ENCODE peak calls at places on chromosomes 12 and 14, in four cellular contexts. S is A549, Y is GM12878, U is WTC11. P is an unnamed sample.

GRCh38 chr12:63967358-63967757 is 122.9 kb downstream of the SRGAP1 start:
- DNase-seq in S (no peak), Y (no peak), U (no peak), P (peak)

GRCh38 chr12:62653740-62654139 is 187.1 kb downstream of the MON2 start:
- DNase-seq in S (no peak), Y (no peak), U (peak), P (no peak)

GRCh38 chr12:49808686-49809368 is 19.4 kb downstream of the NCKAP5L start:
- DNase-seq in S (no peak), Y (no peak), U (peak), P (peak)

GRCh38 chr12:79983969-79984629 is 49.2 kb upstream of the PPP1R12A start:
- DNase-seq in S (peak), Y (no peak), U (no peak), P (peak)

GRCh38 chr14:30223385-30223785 is 295.7 kb upstream of the PRKD1 start:
- DNase-seq in S (peak), Y (no peak), U (no peak), P (peak)

GRCh38 chr14:70641548-70642312 is at the start of gene TTC9:
- DNase-seq in S (no peak), Y (no peak), U (peak), P (no peak)

GRCh38 chr12:97513921-97514320 is 51.3 kb downstream of the RMST start:
- DNase-seq in S (no peak), Y (no peak), U (no peak), P (no peak)

GRCh38 chr12:76790564-76791552 is 26.9 kb downstream of the ZDHHC17 start:
- DNase-seq in S (peak), Y (no peak), U (no peak), P (peak)

GRCh38 chr12:107126688-107127481 is 33.5 kb upstream of the CRY1 start:
- DNase-seq in S (peak), Y (no peak), U (no peak), P (peak)

GRCh38 chr12:119338593-119339363 is 4.2 kb downstream of the CCDC60 start:
- DNase-seq in S (no peak), Y (no peak), U (no peak), P (no peak)

GRCh38 chr12:119343130-119343529 is 8.6 kb downstream of the CCDC60 start:
- DNase-seq in S (no peak), Y (no peak), U (no peak), P (no peak)

GRCh38 chr12:119334459-119335170 is at the start of gene CCDC60:
- DNase-seq in S (no peak), Y (no peak), U (peak), P (no peak)

GRCh38 chr12:119341988-119342387 is 7.5 kb downstream of the CCDC60 start:
- DNase-seq in S (no peak), Y (no peak), U (no peak), P (no peak)

DNA sequence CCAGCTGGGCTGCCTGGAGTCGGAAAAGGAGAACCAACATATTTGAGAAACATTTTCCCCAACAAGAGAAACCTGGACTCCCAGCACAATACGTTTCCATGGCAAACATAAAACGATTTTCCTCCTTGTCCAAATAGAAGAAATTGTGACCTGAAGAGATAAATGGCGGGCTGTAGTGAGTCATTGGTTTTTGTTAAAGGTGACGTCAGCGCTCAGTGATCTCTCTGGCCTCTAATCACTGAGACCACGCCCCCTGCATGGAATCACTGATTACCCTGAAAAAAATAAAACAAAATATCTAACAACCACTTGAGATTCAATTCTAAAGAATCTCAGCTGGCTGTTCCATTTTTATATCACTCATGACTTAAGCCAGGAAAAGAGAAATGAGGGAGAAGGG is 6.1 kb downstream of the CCDC60 start:
- DNase-seq in S (no peak), Y (no peak), U (no peak), P (no peak)
- TF ChIP-seq USF2 in S (no peak), Y (no peak), U (no peak), P (no peak)

DNA sequence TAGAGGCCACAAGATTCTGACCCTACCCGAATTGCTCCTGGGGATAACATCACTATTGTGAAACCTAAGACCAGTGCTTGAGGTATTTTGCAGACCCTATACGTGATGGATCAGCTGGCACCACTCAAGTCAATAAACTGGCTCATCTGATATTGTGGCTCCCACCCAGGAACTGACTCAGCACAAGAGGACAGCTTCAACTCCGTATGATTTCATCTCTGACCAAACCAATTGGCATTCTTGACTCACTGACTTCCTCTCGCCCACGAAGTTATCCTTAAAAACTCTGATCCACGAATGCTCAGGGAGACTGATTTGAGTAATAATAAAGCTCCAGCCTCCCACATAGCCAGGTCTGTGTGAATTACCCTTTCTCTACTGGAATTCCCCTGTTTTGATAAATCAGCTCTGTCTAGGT is 1036.1 kb upstream of the TMEM132C start:
- DNase-seq in S (peak), Y (no peak), U (no peak), P (peak)
- TF ChIP-seq USF2 in S (no peak), Y (no peak), U (no peak), P (no peak)

DNA sequence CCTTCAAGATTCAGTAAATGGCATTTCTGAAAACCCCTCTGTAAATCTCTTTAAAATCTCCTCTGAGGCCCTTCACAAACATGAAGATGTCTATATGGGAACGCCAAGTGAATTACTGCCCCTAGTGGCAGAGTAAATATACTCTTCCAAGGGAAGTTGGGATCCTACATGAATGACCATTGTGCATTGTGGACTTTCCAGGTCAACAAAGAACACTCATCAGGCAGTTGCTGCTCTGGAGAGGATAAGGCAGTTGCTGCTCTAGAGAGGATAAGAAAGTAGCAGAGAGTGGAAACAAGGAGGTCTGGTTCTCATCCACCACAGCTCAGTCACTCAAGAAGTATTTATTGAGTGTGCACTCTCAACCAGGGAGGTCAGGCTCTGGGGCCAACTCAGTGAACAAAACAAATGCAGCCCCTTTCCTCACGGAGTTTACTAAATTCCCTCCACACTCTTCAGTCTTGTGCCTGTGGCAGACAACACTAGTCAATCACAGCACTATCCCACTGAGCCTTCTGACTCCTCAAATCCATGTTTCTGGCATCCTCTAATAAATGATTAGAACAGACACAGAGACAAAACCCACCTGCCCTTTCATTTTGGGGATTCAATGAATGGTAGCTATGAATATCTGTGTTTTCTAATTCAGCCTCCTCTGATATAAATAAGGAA is 52.9 kb downstream of the SVOP start:
- DNase-seq in S (peak), Y (no peak), U (no peak), P (no peak)
- TF ChIP-seq USF2 in S (no peak), Y (no peak), U (no peak), P (no peak)

GRCh38 chr12:5163661-5164060 is 120.0 kb downstream of the KCNA5 start:
- DNase-seq in S (no peak), Y (no peak), U (no peak), P (peak)

GRCh38 chr12:5165296-5165970 is 121.8 kb downstream of the KCNA5 start:
- DNase-seq in S (no peak), Y (no peak), U (no peak), P (peak)

GRCh38 chr12:5155866-5156265 is 112.2 kb downstream of the KCNA5 start:
- DNase-seq in S (no peak), Y (no peak), U (no peak), P (no peak)

GRCh38 chr12:5160827-5161226 is 117.1 kb downstream of the KCNA5 start:
- DNase-seq in S (no peak), Y (no peak), U (no peak), P (no peak)
- TF ChIP-seq USF2 in S (no peak), Y (no peak), U (no peak), P (no peak)

DNA sequence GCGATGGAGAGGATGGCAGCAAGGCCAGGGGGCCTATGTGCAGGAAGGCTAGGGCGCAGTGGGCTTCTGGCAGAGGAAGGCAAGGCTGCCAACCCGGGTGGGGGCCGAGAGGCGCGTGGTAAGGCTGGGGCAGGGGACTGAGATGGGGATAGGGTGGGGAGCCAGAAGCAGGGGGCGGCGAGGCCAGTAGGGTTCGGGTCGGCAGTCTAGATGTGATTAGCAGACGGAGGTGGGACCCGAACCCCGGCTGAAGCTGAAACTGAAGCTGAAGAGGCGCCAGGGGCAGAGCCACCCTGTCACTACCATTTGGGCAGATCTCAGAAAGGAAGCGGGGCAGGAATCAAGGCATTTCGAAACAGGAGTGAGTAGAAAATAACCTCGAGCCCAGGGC is 519 bp downstream of the TMED8 start:
- DNase-seq in S (peak), Y (no peak), U (peak), P (no peak)
- TF ChIP-seq USF2 in S (no peak), Y (no peak), U (no peak), P (no peak)

GRCh38 chr12:7145671-7146070 is 15.5 kb downstream of the CLSTN3 start:
- DNase-seq in S (no peak), Y (no peak), U (no peak), P (no peak)

GRCh38 chr12:7144414-7145120 is 14.4 kb downstream of the CLSTN3 start:
- DNase-seq in S (peak), Y (no peak), U (no peak), P (peak)

GRCh38 chr12:7143564-7143963 is 13.4 kb downstream of the CLSTN3 start:
- DNase-seq in S (no peak), Y (no peak), U (no peak), P (no peak)

GRCh38 chr12:7146906-7147305 is 16.7 kb downstream of the CLSTN3 start:
- DNase-seq in S (no peak), Y (no peak), U (no peak), P (no peak)

DNA sequence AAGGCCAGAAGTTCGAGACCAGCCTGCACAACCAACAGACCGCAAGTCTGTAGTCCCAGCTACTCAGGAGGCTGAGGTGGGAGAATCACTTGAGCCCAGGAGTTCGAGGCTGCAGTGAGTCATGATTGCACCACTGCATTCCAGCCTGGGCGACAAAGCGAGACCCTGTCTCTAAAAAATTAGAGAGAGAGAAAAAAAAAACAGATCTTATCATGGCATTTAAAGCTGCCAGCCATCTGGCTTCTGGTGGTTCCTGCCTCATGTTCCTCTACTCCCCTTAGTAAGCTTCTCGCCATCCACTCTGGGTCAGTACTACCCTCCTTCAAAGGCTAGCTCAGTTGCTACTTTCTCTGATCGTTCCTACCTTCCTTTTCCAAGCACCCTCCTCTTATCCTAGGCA is 16.1 kb downstream of the CLSTN3 start:
- DNase-seq in S (no peak), Y (no peak), U (no peak), P (no peak)
- TF ChIP-seq USF2 in S (no peak), Y (no peak), U (no peak), P (no peak)

DNA sequence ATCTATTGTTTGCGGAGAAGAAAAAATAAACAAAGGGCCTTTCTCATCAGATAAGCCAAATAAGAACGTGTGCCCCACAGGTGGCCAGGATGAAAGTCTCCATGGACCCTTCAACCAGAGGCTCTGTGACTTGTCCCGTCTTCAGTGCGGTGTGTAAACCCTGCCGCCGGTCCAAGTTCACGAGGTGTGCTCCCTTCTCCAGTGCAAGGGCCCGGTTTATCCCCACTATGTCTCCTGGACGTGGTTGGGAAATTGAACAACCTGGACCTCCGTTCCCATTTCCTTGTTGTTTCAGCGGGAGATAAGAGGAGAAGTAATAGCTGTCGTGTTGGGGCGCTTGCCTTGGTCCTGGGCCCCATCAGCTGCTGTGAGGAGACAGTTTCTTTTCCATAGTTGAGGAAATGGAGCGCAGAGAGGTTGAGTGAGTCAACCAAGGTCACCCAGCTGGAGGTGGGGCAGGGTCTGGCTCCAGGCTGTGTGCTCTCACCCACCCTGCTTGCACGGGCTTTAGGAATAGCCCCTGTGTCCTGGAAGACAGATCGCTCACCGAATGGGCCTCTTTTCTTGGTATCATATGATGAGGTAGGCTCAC is 165.5 kb upstream of the RTL1 start:
- DNase-seq in S (no peak), Y (no peak), U (no peak), P (no peak)
- TF ChIP-seq USF2 in S (no peak), Y (no peak), U (no peak), P (no peak)

DNA sequence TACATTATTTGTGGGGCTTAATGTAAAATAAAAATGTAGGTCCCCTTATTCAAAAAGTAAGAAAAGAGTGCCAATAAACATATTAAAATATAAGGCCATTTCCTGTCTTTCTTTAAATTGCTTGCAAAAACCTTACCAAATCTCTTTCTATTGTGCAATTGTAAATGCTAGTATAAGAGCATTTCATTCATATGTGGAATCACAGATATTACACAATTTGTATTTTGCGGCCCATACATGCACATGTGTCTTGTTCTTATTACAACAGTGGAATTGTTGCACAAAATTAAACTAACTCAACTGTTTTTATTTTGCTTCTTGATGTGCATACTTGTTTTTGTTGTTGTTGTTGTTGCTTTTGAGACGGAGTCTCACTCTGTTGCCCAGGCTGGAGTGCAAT is 20.1 kb upstream of the CRADD start:
- DNase-seq in S (no peak), Y (no peak), U (no peak), P (peak)
- TF ChIP-seq USF2 in S (no peak), Y (no peak), U (no peak), P (no peak)

GRCh38 chr14:68780358-68781160 is 12.3 kb downstream of the ZFP36L1 start:
- DNase-seq in S (peak), Y (no peak), U (no peak), P (peak)
- TF ChIP-seq USF2 in S (no peak), Y (no peak), U (no peak), P (no peak)